ENCODE peak calls at places on chromosomes 11 and 22, in six cellular contexts. U, H, G, L, X and Z are unnamed samples.

GRCh38 chr11:70758206-70758605 is 359.9 kb downstream of the CTTN start:
- DNase-seq in G (no peak), X (no peak), L (no peak), U (no peak), H (no peak), Z (no peak)

GRCh38 chr11:71251159-71251721 is 1.1 kb downstream of the SHANK2 start:
- DNase-seq in G (no peak), L (no peak), U (peak; percentile 54), H (no peak), X (no peak), Z (no peak)

GRCh38 chr22:40813912-40814315 is 5.2 kb downstream of the SLC25A17 start:
- DNase-seq in L (no peak), H (no peak), U (no peak), X (no peak), G (no peak), Z (no peak)

GRCh38 chr22:17370036-17370765 is 941 bp downstream of the CECR2 start:
- DNase-seq in U (no peak), L (no peak), H (peak; percentile 54), X (peak; percentile 14), G (peak; percentile 61), Z (no peak)

GRCh38 chr11:121418625-121419114 is 33.4 kb upstream of the SORL1 start:
- DNase-seq in U (no peak), G (no peak), H (peak; percentile 33), L (no peak), X (no peak), Z (no peak)

GRCh38 chr11:101881586-101881985 is 33.2 kb upstream of the CEP126 start:
- DNase-seq in X (no peak), H (no peak), G (no peak), L (no peak), U (no peak), Z (no peak)

GRCh38 chr11:33475999-33476398 is 218.8 kb downstream of the HIPK3 start:
- DNase-seq in L (no peak), X (no peak), G (no peak), U (peak; percentile 29), H (no peak), Z (no peak)

GRCh38 chr22:27952779-27953178 is 33.7 kb upstream of the PITPNB start:
- DNase-seq in H (no peak), U (no peak), G (no peak), X (no peak), L (no peak), Z (no peak)

GRCh38 chr11:69127091-69127850 is 28.5 kb upstream of the SMIM38 start:
- DNase-seq in L (no peak), U (peak; percentile 79), H (no peak), X (no peak), G (no peak), Z (no peak)

GRCh38 chr11:100908746-100909145 is 220.9 kb downstream of the PGR start:
- DNase-seq in L (no peak), G (no peak), H (no peak), U (no peak), X (no peak), Z (no peak)

GRCh38 chr11:19955660-19956059 is 204.6 kb downstream of the DBX1 start:
- DNase-seq in H (no peak), U (no peak), G (no peak), X (no peak), L (no peak), Z (no peak)

GRCh38 chr11:19953342-19953741 is 206.9 kb downstream of the DBX1 start:
- DNase-seq in H (no peak), G (peak; percentile 61), L (no peak), U (no peak), X (no peak), Z (no peak)

GRCh38 chr11:19952101-19952605 is 208.1 kb downstream of the DBX1 start:
- DNase-seq in H (no peak), U (no peak), L (no peak), X (no peak), G (no peak), Z (no peak)

GRCh38 chr11:19954899-19955298 is 205.4 kb downstream of the DBX1 start:
- DNase-seq in G (no peak), H (no peak), L (no peak), X (no peak), U (no peak), Z (no peak)

GRCh38 chr11:19953909-19954308 is 206.4 kb downstream of the DBX1 start:
- DNase-seq in X (no peak), H (no peak), L (no peak), G (no peak), U (no peak), Z (no peak)
- TF ChIP-seq POLR2A in X (no peak), H (no peak), L (no peak), G (no peak), U (no peak), Z (no peak)

GRCh38 chr22:38656256-38657148 is at the start of the genes CBY1 and FAM227A:
- DNase-seq in L (peak; percentile 85), G (peak; percentile 97), U (peak; percentile 92), X (peak; percentile 85), H (peak; percentile 72), Z (no peak)
- TF ChIP-seq POLR2A in L (peak; percentile 49), G (peak; percentile 44), U (no peak), X (peak; percentile 30), H (peak; percentile 76), Z (peak; percentile 55)

DNA sequence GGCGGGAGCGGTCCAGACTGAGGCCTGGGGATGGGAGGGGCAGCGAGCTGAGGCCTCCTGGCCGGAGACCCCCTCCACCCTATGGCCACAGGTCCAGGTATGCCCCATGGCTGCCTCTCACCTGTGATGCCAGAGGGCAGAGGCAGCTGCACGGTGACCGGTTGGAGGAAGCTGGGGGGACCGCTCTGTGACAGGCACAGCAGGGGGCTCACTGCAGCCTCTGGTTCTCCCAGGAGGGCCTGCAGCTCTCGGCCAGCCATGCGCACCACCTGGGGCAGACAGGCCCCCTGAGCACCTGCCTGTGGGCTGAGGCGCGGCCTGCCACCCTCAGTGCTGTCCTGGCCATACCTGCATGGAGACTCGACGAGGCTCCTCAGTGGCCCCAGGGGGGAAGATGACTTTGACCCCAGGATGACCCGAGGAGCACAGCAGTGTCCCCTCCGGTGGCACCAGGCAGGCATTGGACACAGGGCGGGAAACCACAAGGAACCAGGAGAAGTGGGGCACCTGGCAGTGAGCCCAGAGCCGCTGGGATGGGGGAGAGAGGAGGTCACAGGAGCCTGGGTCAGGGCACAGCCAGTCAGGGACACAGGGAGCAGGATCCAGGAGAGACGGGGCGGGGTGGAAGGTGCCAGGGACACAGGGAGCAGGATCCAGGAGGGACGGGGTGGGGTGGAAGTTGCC is 3.2 kb upstream of the SLC25A22 start:
- DNase-seq in H (no peak), G (no peak), L (no peak), X (no peak), U (no peak), Z (no peak)
- TF ChIP-seq POLR2A in H (no peak), G (no peak), L (no peak), X (no peak), U (no peak), Z (no peak)

DNA sequence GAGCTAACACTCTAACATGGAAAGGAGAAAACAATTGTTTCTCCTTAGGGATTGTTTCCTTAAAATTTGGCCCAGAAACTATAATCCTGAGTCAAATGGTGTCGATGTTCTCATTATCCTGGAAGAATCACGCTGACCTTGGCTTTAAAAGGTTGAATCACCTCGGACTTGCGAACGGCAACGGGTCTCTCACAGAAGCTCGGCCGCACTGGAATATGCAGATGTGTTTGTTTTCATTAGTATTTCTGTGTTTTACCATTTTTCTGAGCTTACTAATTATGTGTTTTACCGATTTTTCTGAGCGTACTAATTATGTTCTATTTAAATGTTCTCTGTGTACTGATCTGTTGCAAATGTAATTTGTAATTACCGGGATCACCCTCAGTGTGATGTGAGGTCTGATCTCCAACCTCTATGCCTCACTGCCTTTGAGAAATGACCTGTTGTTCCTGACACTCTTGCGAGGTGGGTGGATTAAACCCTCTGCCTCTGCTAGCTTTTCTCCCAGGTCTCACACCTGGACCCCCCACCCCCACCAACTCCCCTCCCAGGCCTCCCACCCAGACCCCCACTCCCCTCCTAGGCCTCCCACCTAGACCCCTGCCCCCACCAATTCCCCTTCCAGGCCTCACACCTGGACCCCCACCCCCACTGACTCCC is 38.3 kb upstream of the BRSK2 start:
- DNase-seq in U (no peak), X (no peak), G (no peak), L (no peak), H (peak; percentile 2), Z (no peak)
- TF ChIP-seq POLR2A in U (no peak), X (no peak), G (peak; percentile 95), L (no peak), H (no peak), Z (no peak)

GRCh38 chr11:128304666-128305485 is 282.5 kb downstream of the ETS1 start:
- DNase-seq in G (no peak), U (no peak), H (no peak), X (no peak), L (no peak), Z (no peak)

GRCh38 chr11:128303383-128303782 is 284.0 kb downstream of the ETS1 start:
- DNase-seq in G (no peak), X (no peak), U (no peak), L (no peak), H (no peak), Z (no peak)

GRCh38 chr11:128305588-128305987 is 281.8 kb downstream of the ETS1 start:
- DNase-seq in L (no peak), U (no peak), X (no peak), G (no peak), H (no peak), Z (no peak)

GRCh38 chr11:128300785-128301184 is 286.6 kb downstream of the ETS1 start:
- DNase-seq in H (no peak), G (no peak), U (no peak), L (no peak), X (no peak), Z (no peak)

DNA sequence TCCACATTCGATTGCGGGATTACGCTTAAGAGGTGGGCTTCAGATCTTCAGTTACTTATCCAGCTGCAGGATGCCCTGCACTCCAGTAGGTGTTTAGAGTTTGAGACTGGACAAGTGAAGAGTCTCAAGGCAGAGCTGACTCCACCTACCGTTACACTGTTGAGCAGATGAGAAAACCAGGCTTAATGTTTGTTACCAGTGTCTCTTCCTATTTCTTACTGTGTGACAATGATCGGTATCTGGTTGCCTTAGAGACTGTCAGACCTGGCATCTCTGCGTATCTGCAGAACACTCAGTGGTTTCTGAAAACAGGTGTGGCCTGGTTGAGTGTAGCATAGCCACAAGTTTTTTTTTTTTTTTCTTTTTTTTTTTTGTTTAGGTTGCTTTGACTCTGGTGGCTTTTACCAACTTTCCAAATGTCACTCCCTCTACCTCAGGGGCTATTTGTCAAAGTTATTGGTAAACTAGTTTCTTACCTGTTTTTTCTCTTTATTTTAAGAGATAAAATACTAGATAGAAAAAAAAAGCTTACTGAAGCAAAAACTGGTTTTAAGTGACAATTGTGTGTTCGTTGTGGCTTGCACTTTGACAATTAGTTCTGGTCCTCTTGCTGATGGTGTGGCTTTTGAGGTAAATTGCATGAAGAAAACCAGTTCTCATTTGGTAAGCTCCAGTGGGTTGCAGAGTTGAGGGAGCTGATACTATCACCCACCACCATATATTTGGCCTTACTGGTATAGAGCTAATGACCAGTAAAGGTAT is 284.8 kb downstream of the ETS1 start:
- DNase-seq in X (no peak), U (no peak), L (no peak), H (no peak), G (no peak), Z (no peak)
- TF ChIP-seq POLR2A in X (no peak), U (no peak), L (no peak), H (no peak), G (no peak), Z (no peak)